ENCODE peak calls at places on chromosomes 3 and 15, in nine cellular contexts. J is CD8-positive, alpha-beta memory T cell; R is fibroblast of the aortic adventitia; V is PC-9; K is occipital lobe; I is dorsolateral prefrontal cortex; W is heart right ventricle; L is naive thymus-derived CD8-positive, alpha-beta T cell; G is germinal center. S is an unnamed sample.

GRCh38 chr3:70780790-70781189 is 468.4 kb upstream of the MDFIC2 start:
- DNase-seq in K (no peak), V (no peak), J (no peak), G (no peak), R (no peak), L (no peak), I (no peak), W (no peak), S (no peak)

GRCh38 chr3:50204052-50204803 is 843 bp upstream of the SLC38A3 start:
- DNase-seq in V (no peak), I (no peak), G (no peak), L (no peak), W (no peak), K (no peak), R (no peak), J (no peak), S (no peak)

GRCh38 chr15:69976366-69976994 is 121.2 kb downstream of the TLE3 start:
- DNase-seq in R (peak; percentile 54), I (no peak), K (no peak), V (no peak), L (peak; percentile 18), G (peak; percentile 47), W (peak; percentile 41), J (peak; percentile 25), S (peak; percentile 47)

GRCh38 chr3:187741403-187742350 is 3.6 kb downstream of the BCL6 start:
- DNase-seq in G (peak; percentile 72), R (peak; percentile 88), W (peak; percentile 77), J (peak; percentile 71), K (peak; percentile 38), I (peak; percentile 67), L (peak; percentile 64), V (peak; percentile 79), S (peak; percentile 67)

GRCh38 chr3:159941043-159941994 is 47.3 kb upstream of the IL12A start:
- DNase-seq in V (peak; percentile 77), L (no peak), K (no peak), W (no peak), R (no peak), G (no peak), I (no peak), J (no peak), S (no peak)

GRCh38 chr3:49171119-49171774 is at the start of gene KLHDC8B:
- DNase-seq in W (peak; percentile 91), K (peak; percentile 39), G (peak; percentile 85), R (peak; percentile 86), I (peak; percentile 81), V (peak; percentile 33), L (peak; percentile 81), J (peak; percentile 79), S (peak; percentile 89)

GRCh38 chr3:160180581-160181216 is 44.5 kb upstream of the C3orf80 start:
- DNase-seq in J (no peak), V (no peak), L (no peak), I (no peak), R (peak; percentile 78), W (no peak), K (no peak), G (no peak), S (no peak)

GRCh38 chr15:31336943-31337295 is 10.3 kb downstream of the KLF13 start:
- DNase-seq in L (no peak), W (no peak), V (no peak), G (no peak), R (no peak), I (peak; percentile 34), K (no peak), J (no peak), S (no peak)

GRCh38 chr3:189502676-189503257 is 128.4 kb upstream of the TP63 start:
- DNase-seq in K (no peak), R (no peak), J (no peak), V (no peak), L (no peak), I (no peak), G (no peak), W (no peak), S (no peak)

GRCh38 chr3:1118074-1118473 is 25.2 kb downstream of the CNTN6 start:
- DNase-seq in G (no peak), J (no peak), K (no peak), W (no peak), R (peak; percentile 5), L (no peak), I (no peak), V (peak; percentile 34), S (no peak)

GRCh38 chr3:141796436-141797166 is 33.4 kb downstream of the GRK7 start:
- DNase-seq in I (no peak), L (peak; percentile 40), G (peak; percentile 44), J (peak; percentile 57), V (no peak), K (no peak), R (peak; percentile 34), W (no peak), S (peak; percentile 47)

GRCh38 chr15:38758001-38758400 is 193.4 kb upstream of the RASGRP1 start:
- DNase-seq in L (no peak), K (no peak), R (peak; percentile 72), J (no peak), V (no peak), W (no peak), I (no peak), G (no peak), S (no peak)

GRCh38 chr15:74790080-74790916 is 8.4 kb downstream of the CSK start:
- DNase-seq in L (no peak), W (peak; percentile 82), R (peak; percentile 67), I (peak; percentile 81), G (peak; percentile 62), J (no peak), K (no peak), V (no peak), S (no peak)

S was measured in effector memory CD8-positive, alpha-beta T cell.